ENCODE peak calls at places on chromosomes 16 and 17, in eight cellular contexts. I is mammary epithelial cell, S is PC-3, Z is fibroblast of villous mesenchyme, F is stomach, E is lung, T is tibial artery, K is uterus. G is an unnamed sample.

GRCh38 chr16:49901711-49902110 is 45.8 kb upstream of the ZNF423 start:
- DNase-seq in I (no peak), S (no peak), Z (no peak), F (no peak), E (no peak), T (no peak), K (no peak), G (no peak)

GRCh38 chr17:35372846-35373531 is 432 bp downstream of the SLFN11 start:
- DNase-seq in I (no peak), S (peak), Z (peak), F (peak), E (no peak), T (peak), K (no peak), G (peak)

GRCh38 chr16:19559242-19559910 is 3.9 kb downstream of the VPS35L start:
- DNase-seq in I (peak), S (peak), Z (peak), F (no peak), E (no peak), T (no peak), K (no peak), G (peak)

GRCh38 chr17:41885733-41886132 is 20.5 kb upstream of the KLHL11 start:
- DNase-seq in I (no peak), S (no peak), Z (no peak), F (no peak), E (no peak), T (no peak), K (no peak), G (no peak)

GRCh38 chr17:65896889-65897288 is 295.0 kb downstream of the CEP112 start:
- DNase-seq in I (no peak), S (no peak), Z (no peak), F (no peak), E (no peak), T (no peak), K (no peak), G (no peak)

GRCh38 chr17:69575346-69575761 is 160.9 kb downstream of the MAP2K6 start:
- DNase-seq in I (no peak), S (peak), Z (peak), F (no peak), E (no peak), T (no peak), K (no peak), G (peak)

GRCh38 chr17:40612510-40613244 is 34.9 kb downstream of the SMARCE1 start:
- DNase-seq in I (peak), S (peak), Z (no peak), F (no peak), E (peak), T (no peak), K (no peak), G (no peak)

GRCh38 chr17:8091033-8091687 is 3.6 kb upstream of the ALOX12B start:
- DNase-seq in I (no peak), S (no peak), Z (no peak), F (no peak), E (no peak), T (no peak), K (no peak), G (no peak)

GRCh38 chr16:66481081-66481942 is 54.2 kb downstream of the BEAN1 start:
- DNase-seq in I (no peak), S (no peak), Z (no peak), F (no peak), E (no peak), T (peak), K (no peak), G (no peak)

GRCh38 chr17:56676807-56677206 is 83.3 kb downstream of the NOG start:
- DNase-seq in I (peak), S (peak), Z (no peak), F (no peak), E (no peak), T (no peak), K (no peak), G (no peak)

GRCh38 chr16:28091706-28092105 is 28.2 kb upstream of the GSG1L start:
- DNase-seq in I (no peak), S (no peak), Z (no peak), F (no peak), E (no peak), T (no peak), K (no peak), G (no peak)

GRCh38 chr16:24138024-24138423 is 118.1 kb upstream of the CACNG3 start:
- DNase-seq in I (no peak), S (no peak), Z (no peak), F (no peak), E (no peak), T (no peak), K (no peak), G (no peak)

GRCh38 chr16:75559564-75560372 is 3.7 kb upstream of the TMEM231 start:
- DNase-seq in I (peak), S (no peak), Z (peak), F (no peak), E (no peak), T (no peak), K (no peak), G (peak)

GRCh38 chr16:89363621-89364393 is 126.6 kb downstream of the ANKRD11 start:
- DNase-seq in I (peak), S (peak), Z (peak), F (peak), E (peak), T (no peak), K (no peak), G (peak)

GRCh38 chr16:766820-767640 is 6.5 kb downstream of the MSLN start:
- DNase-seq in I (no peak), S (no peak), Z (no peak), F (no peak), E (no peak), T (no peak), K (no peak), G (no peak)

GRCh38 chr17:44123356-44124117 is at the start of gene HDAC5:
- DNase-seq in I (peak), S (peak), Z (peak), F (peak), E (peak), T (peak), K (peak), G (peak)

GRCh38 chr16:12833939-12834338 is 30.3 kb upstream of the CPPED1 start:
- DNase-seq in I (peak), S (peak), Z (no peak), F (no peak), E (no peak), T (no peak), K (no peak), G (no peak)

GRCh38 chr17:3475812-3476686 is at the start of gene ASPA:
- DNase-seq in I (peak), S (no peak), Z (peak), F (no peak), E (no peak), T (no peak), K (no peak), G (peak)

GRCh38 chr16:65521685-65522338 is 399.9 kb upstream of the CDH11 start:
- DNase-seq in I (no peak), S (no peak), Z (no peak), F (no peak), E (no peak), T (no peak), K (no peak), G (no peak)

GRCh38 chr17:62807812-62808575 is at the start of gene MARCHF10:
- DNase-seq in I (no peak), S (peak), Z (no peak), F (peak), E (peak), T (no peak), K (no peak), G (no peak)

GRCh38 chr17:27526603-27527002 is 70.4 kb downstream of the KSR1 start:
- DNase-seq in I (no peak), S (no peak), Z (peak), F (peak), E (peak), T (no peak), K (no peak), G (peak)

GRCh38 chr17:59838196-59838911 is 54.4 kb downstream of the TUBD1 start:
- DNase-seq in I (no peak), S (peak), Z (no peak), F (no peak), E (peak), T (no peak), K (no peak), G (peak)

GRCh38 chr16:1960665-1961630 is 1.6 kb downstream of the NDUFB10 start:
- DNase-seq in I (peak), S (peak), Z (no peak), F (no peak), E (no peak), T (no peak), K (no peak), G (peak)

GRCh38 chr16:48641770-48642169 is 31.8 kb upstream of the N4BP1 start:
- DNase-seq in I (no peak), S (no peak), Z (no peak), F (no peak), E (no peak), T (no peak), K (no peak), G (no peak)

GRCh38 chr17:3907483-3908216 is 8.6 kb downstream of the P2RX1 start:
- DNase-seq in I (no peak), S (no peak), Z (no peak), F (no peak), E (no peak), T (no peak), K (no peak), G (no peak)

GRCh38 chr17:72121164-72122001 is 563 bp downstream of the SOX9 start:
- DNase-seq in I (peak), S (peak), Z (peak), F (peak), E (peak), T (no peak), K (no peak), G (peak)

GRCh38 chr16:73966851-73967250 is 329.8 kb upstream of the PSMD7 start:
- DNase-seq in I (no peak), S (no peak), Z (no peak), F (no peak), E (no peak), T (no peak), K (no peak), G (no peak)

GRCh38 chr17:42845918-42846593 is 1.7 kb downstream of the AOC2 start:
- DNase-seq in I (peak), S (peak), Z (no peak), F (no peak), E (no peak), T (no peak), K (no peak), G (peak)

GRCh38 chr17:77909236-77909635 is 49.3 kb upstream of the TNRC6C start:
- DNase-seq in I (no peak), S (no peak), Z (no peak), F (no peak), E (no peak), T (no peak), K (peak), G (no peak)

GRCh38 chr16:89217138-89217387 is 440 bp upstream of the ZNF778 start:
- DNase-seq in I (no peak), S (no peak), Z (peak), F (no peak), E (no peak), T (no peak), K (no peak), G (no peak)

GRCh38 chr16:72371307-72372081 is 199.5 kb upstream of the PMFBP1 start:
- DNase-seq in I (peak), S (no peak), Z (peak), F (no peak), E (no peak), T (no peak), K (no peak), G (peak)

GRCh38 chr17:73389411-73389810 is 77.6 kb upstream of the CDC42EP4 start:
- DNase-seq in I (no peak), S (no peak), Z (no peak), F (no peak), E (no peak), T (no peak), K (no peak), G (no peak)

GRCh38 chr17:13017623-13018462 is at the start of gene ELAC2:
- DNase-seq in I (peak), S (peak), Z (peak), F (peak), E (peak), T (peak), K (peak), G (peak)

GRCh38 chr17:19750835-19751234 is 2.7 kb upstream of the ALDH3A1 start:
- DNase-seq in I (peak), S (peak), Z (no peak), F (no peak), E (no peak), T (no peak), K (no peak), G (no peak)

GRCh38 chr16:57992084-57992483 is 8.4 kb downstream of the ZNF319 start:
- DNase-seq in I (no peak), S (no peak), Z (no peak), F (no peak), E (no peak), T (no peak), K (no peak), G (no peak)

GRCh38 chr17:18851206-18851605 is 6.7 kb upstream of the PRPSAP2 start:
- DNase-seq in I (no peak), S (peak), Z (no peak), F (peak), E (no peak), T (no peak), K (no peak), G (no peak)

GRCh38 chr16:67606632-67607031 is 38.3 kb upstream of the CARMIL2 start:
- DNase-seq in I (no peak), S (no peak), Z (no peak), F (no peak), E (no peak), T (no peak), K (no peak), G (no peak)
- TF ChIP-seq CTCF in I (no peak), S (no peak), Z (no peak), F (no peak), E (no peak), T (no peak), K (no peak), G (no peak)

GRCh38 chr17:64326420-64327054 is 63.5 kb upstream of the TEX2 start:
- DNase-seq in I (peak), S (peak), Z (peak), F (peak), E (peak), T (peak), K (peak), G (peak)
- H3K4me3 ChIP-seq in I (no peak), S (no peak), Z (no peak), F (no peak), E (no peak), T (no peak), K (no peak), G (no peak)

DNA sequence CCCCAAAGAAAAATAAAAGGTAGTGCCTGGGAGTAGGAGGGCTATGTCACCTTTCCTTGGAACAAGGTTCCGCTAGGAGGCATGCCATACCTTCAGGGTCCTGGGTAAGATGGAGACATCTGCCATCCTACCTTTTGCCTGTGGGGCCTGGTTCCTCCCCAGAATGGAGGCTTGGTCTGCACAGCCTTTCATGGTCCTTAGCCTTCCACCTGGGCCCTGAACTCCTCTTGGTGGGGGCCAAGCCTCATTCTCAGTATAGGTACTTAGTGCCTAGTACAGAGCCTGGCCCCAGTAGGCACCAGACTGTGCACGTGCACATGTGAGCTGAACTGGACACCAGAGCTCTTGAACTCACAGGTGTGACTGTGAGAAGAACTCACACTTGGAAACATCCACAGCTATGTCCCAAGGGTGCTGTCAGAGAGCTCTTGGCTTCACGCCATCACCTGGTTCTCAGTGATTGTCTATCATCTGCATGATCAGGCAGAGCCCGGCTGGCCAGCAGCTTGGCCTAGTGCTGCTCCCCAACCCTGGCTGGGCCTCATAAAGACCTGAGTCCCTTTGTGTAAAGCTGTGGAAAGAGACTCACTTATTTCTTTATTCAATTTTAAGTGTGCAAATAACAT is 143.2 kb downstream of the SOCS1 start:
- DNase-seq in I (peak), S (no peak), Z (no peak), F (peak), E (no peak), T (no peak), K (no peak), G (no peak)
- TF ChIP-seq CTCF in I (no peak), S (no peak), Z (no peak), F (no peak), E (no peak), T (no peak), K (no peak), G (no peak)

GRCh38 chr16:54936086-54936978 is 5.7 kb downstream of the IRX5 start:
- DNase-seq in I (peak), S (peak), Z (peak), F (no peak), E (no peak), T (no peak), K (no peak), G (peak)
- H3K4me3 ChIP-seq in I (peak), S (no peak), Z (no peak), F (no peak), E (peak), T (peak), K (no peak), G (peak)

DNA sequence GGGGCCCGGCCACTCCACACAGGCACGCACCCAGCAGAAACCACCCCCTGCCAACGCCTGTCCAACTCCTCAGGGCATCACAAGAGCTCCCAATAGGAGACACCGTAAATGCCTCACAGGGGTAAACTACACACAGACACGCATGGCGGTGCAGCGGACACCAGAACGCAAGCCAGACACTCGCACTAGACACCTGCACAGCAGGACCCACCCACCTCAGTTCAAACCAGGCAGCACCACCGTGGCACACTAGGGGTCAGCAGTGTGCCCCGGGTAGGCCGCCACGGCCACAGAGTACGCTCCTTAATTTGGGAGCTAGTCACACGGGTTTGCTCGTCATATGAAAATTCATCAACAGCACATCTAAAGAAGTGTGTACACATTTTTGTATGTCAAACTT is 3.4 kb downstream of the SLC38A10 start:
- DNase-seq in I (peak), S (peak), Z (peak), F (peak), E (peak), T (peak), K (peak), G (peak)
- TF ChIP-seq CTCF in I (peak), S (peak), Z (peak), F (peak), E (peak), T (peak), K (peak), G (peak)

DNA sequence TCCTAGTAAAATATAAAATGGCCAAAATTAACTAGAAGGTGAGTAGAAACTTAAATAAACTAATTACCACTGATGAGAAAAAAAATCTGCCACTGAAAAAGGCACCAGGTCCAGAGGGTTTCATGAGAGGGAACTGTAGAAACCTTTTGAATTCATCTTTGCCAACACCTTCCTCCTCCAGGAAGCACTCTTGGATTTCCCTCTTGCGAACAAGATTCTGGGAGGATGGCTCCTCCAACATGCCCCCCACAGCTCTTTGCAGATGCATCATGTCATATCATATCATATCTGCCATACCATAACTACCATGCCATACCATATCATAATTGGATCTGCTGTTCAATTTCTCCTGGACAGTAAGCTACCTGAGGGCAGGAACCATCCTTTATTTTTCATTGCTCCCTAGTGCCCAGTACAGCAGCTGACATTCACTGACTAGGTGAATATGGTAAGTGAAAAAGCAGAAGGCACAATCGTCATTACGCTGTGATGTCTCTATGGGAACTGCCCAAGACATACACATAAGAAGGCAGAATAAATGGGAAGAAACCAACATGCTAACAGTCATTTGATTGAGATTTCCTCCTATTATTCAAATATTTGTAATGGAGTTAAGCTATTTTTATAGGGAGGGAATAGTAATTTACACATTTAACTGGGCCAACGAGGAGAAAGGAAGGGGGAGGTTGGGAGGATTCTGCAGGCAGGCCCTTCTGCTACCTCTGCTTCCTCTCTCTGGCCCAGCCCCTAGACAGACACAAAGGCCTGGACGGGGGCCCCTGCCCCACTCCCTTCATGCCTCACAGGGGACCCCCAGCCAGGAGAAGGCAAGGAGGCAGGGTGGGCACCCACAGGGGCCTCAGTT is 110.1 kb upstream of the SMURF2 start:
- DNase-seq in I (no peak), S (peak), Z (no peak), F (no peak), E (no peak), T (no peak), K (no peak), G (no peak)
- H3K4me3 ChIP-seq in I (no peak), S (peak), Z (no peak), F (no peak), E (no peak), T (no peak), K (no peak), G (no peak)

G was measured in fibroblast of mammary gland.